ENCODE peak calls at places on chromosomes 1 and 21, in ten cellular contexts. Z is endodermal cell, V is GM04503, L is GM12865, F is ovary, N is HFFc6, C is GM19239, T is left lung, E is kidney glomerular epithelial cell, I is memory B cell. W is an unnamed sample.

GRCh38 chr21:40054403-40054802 is 187.2 kb downstream of the PCP4 start:
- DNase-seq in Z (no peak), V (no peak), L (no peak), F (no peak), N (no peak), C (no peak), T (peak), E (peak), I (no peak), W (no peak)

GRCh38 chr21:36575306-36575705 is 95.4 kb upstream of the CLDN14 start:
- DNase-seq in Z (no peak), V (no peak), L (no peak), F (no peak), N (no peak), C (no peak), T (no peak), E (no peak), I (no peak), W (no peak)

GRCh38 chr21:33244082-33244780 is 14.5 kb downstream of the IFNAR2 start:
- DNase-seq in Z (no peak), V (no peak), L (no peak), F (no peak), N (no peak), C (no peak), T (no peak), E (no peak), I (no peak), W (no peak)

GRCh38 chr1:199155166-199156033 is 516.6 kb downstream of the PTPRC start:
- DNase-seq in Z (no peak), V (no peak), L (no peak), F (no peak), N (no peak), C (no peak), T (no peak), E (no peak), I (no peak), W (no peak)

GRCh38 chr1:207993477-207994445 is 82.8 kb upstream of the CD34 start:
- DNase-seq in Z (peak), V (no peak), L (peak), F (no peak), N (no peak), C (no peak), T (no peak), E (no peak), I (no peak), W (no peak)

GRCh38 chr21:37380349-37381323 is 14.1 kb downstream of the DYRK1A start:
- DNase-seq in Z (no peak), V (no peak), L (no peak), F (no peak), N (no peak), C (no peak), T (no peak), E (no peak), I (no peak), W (no peak)

GRCh38 chr1:107750364-107750959 is 214.5 kb downstream of the VAV3 start:
- DNase-seq in Z (peak), V (peak), L (peak), F (no peak), N (peak), C (no peak), T (no peak), E (peak), I (peak), W (no peak)

GRCh38 chr1:39255212-39255611 is 50.7 kb downstream of the MACF1 start:
- DNase-seq in Z (no peak), V (peak), L (no peak), F (no peak), N (peak), C (no peak), T (no peak), E (no peak), I (no peak), W (no peak)

GRCh38 chr1:203607169-203607873 is 19.3 kb upstream of the ATP2B4 start:
- DNase-seq in Z (no peak), V (peak), L (peak), F (peak), N (peak), C (no peak), T (peak), E (peak), I (no peak), W (no peak)

GRCh38 chr1:36722871-36723270 is 240.2 kb upstream of the CSF3R start:
- DNase-seq in Z (peak), V (no peak), L (no peak), F (no peak), N (no peak), C (no peak), T (no peak), E (no peak), I (no peak), W (no peak)

GRCh38 chr1:179761296-179761695 is 18.2 kb downstream of the FAM163A start:
- DNase-seq in Z (no peak), V (no peak), L (no peak), F (no peak), N (no peak), C (no peak), T (no peak), E (no peak), I (no peak), W (no peak)

GRCh38 chr1:214833357-214833756 is 230.4 kb downstream of the CENPF start:
- DNase-seq in Z (no peak), V (peak), L (no peak), F (no peak), N (peak), C (no peak), T (no peak), E (peak), I (no peak), W (no peak)

GRCh38 chr1:156794506-156795373 is 21.9 kb downstream of the SH2D2A start:
- DNase-seq in Z (no peak), V (no peak), L (no peak), F (no peak), N (peak), C (no peak), T (no peak), E (no peak), I (no peak), W (no peak)

GRCh38 chr1:115976062-115976899 is at the start of gene SLC22A15:
- DNase-seq in Z (peak), V (no peak), L (peak), F (peak), N (peak), C (peak), T (peak), E (peak), I (peak), W (peak)

GRCh38 chr21:41581592-41582228 is 73.8 kb upstream of the TMPRSS2 start:
- DNase-seq in Z (no peak), V (no peak), L (no peak), F (no peak), N (no peak), C (no peak), T (no peak), E (no peak), I (no peak), W (no peak)

GRCh38 chr1:30083800-30084464 is 639.5 kb downstream of the MATN1 start:
- DNase-seq in Z (no peak), V (peak), L (no peak), F (no peak), N (peak), C (no peak), T (no peak), E (peak), I (no peak), W (no peak)

GRCh38 chr1:182060877-182061276 is 635 bp downstream of the ZNF648 start:
- DNase-seq in Z (no peak), V (no peak), L (no peak), F (no peak), N (no peak), C (no peak), T (no peak), E (no peak), I (no peak), W (no peak)

GRCh38 chr1:116203192-116203723 is 92.1 kb downstream of the MAB21L3 start:
- DNase-seq in Z (no peak), V (no peak), L (no peak), F (no peak), N (no peak), C (no peak), T (no peak), E (peak), I (no peak), W (no peak)

GRCh38 chr1:231188072-231188471 is 26.2 kb downstream of the TRIM67 start:
- DNase-seq in Z (peak), V (no peak), L (no peak), F (no peak), N (no peak), C (no peak), T (no peak), E (no peak), I (no peak), W (no peak)

GRCh38 chr1:219312967-219313366 is 139.3 kb downstream of the LYPLAL1 start:
- DNase-seq in Z (no peak), V (no peak), L (no peak), F (no peak), N (peak), C (no peak), T (no peak), E (peak), I (no peak), W (no peak)

GRCh38 chr1:45395051-45395450 is 54.8 kb upstream of the MUTYH start:
- DNase-seq in Z (no peak), V (no peak), L (no peak), F (no peak), N (no peak), C (no peak), T (no peak), E (no peak), I (no peak), W (no peak)

GRCh38 chr1:65998763-65999583 is 206.3 kb downstream of the PDE4B start:
- DNase-seq in Z (no peak), V (no peak), L (no peak), F (no peak), N (no peak), C (no peak), T (no peak), E (no peak), I (no peak), W (no peak)

GRCh38 chr21:18443686-18444085 is 40.1 kb upstream of the TMPRSS15 start:
- DNase-seq in Z (no peak), V (no peak), L (peak), F (no peak), N (no peak), C (no peak), T (no peak), E (no peak), I (peak), W (no peak)

W was measured in GM12892.